ENCODE peak calls at places on chromosomes 4 and X, in ten cellular contexts. S is AG09309, L is neural progenitor cell, W is HCT116, I is testis, C is AG10803, R is lower lobe of right lung, H is cardiac muscle cell, T is BJ, F is choroid plexus epithelial cell. Z is an unnamed sample.

GRCh38 chr4:109044446-109044845 is 258.0 kb downstream of the COL25A1 start:
- DNase-seq in S (no peak), L (no peak), W (no peak), I (no peak), C (no peak), R (no peak), H (no peak), T (no peak), F (peak), Z (no peak)

GRCh38 chrX:40418413-40419195 is 162.2 kb upstream of the ATP6AP2 start:
- DNase-seq in S (no peak), L (no peak), W (no peak), I (no peak), C (no peak), R (no peak), H (no peak), T (no peak), F (no peak), Z (no peak)

GRCh38 chr4:166198516-166198915 is 325.5 kb downstream of the TLL1 start:
- DNase-seq in S (no peak), L (no peak), W (no peak), I (no peak), C (no peak), R (no peak), H (no peak), T (no peak), F (no peak), Z (peak)

GRCh38 chr4:163866728-163867313 is 372.3 kb downstream of the TMA16 start:
- DNase-seq in S (no peak), L (no peak), W (no peak), I (no peak), C (no peak), R (no peak), H (no peak), T (no peak), F (no peak), Z (no peak)

GRCh38 chrX:55717521-55718497 is at the start of gene RRAGB:
- DNase-seq in S (peak), L (peak), W (peak), I (peak), C (peak), R (peak), H (peak), T (peak), F (peak), Z (peak)

GRCh38 chr4:86565641-86566040 is 28.5 kb upstream of the PTPN13 start:
- DNase-seq in S (no peak), L (no peak), W (no peak), I (no peak), C (no peak), R (no peak), H (no peak), T (no peak), F (no peak), Z (no peak)

GRCh38 chr4:86338989-86339388 is 20.9 kb downstream of the MAPK10 start:
- DNase-seq in S (peak), L (no peak), W (peak), I (no peak), C (peak), R (no peak), H (peak), T (peak), F (peak), Z (no peak)

GRCh38 chr4:182874158-182874855 is 42.9 kb downstream of the DCTD start:
- DNase-seq in S (no peak), L (no peak), W (no peak), I (no peak), C (no peak), R (no peak), H (no peak), T (no peak), F (no peak), Z (no peak)

GRCh38 chr4:16669036-16669435 is 229.4 kb downstream of the LDB2 start:
- DNase-seq in S (no peak), L (no peak), W (no peak), I (peak), C (peak), R (no peak), H (peak), T (no peak), F (peak), Z (no peak)

GRCh38 chr4:157128395-157128794 is 52.4 kb downstream of the GLRB start:
- DNase-seq in S (peak), L (no peak), W (peak), I (peak), C (peak), R (no peak), H (peak), T (no peak), F (peak), Z (peak)

GRCh38 chr4:56857601-56858301 is 36.2 kb upstream of the SPINK2 start:
- DNase-seq in S (peak), L (no peak), W (no peak), I (no peak), C (peak), R (no peak), H (peak), T (no peak), F (no peak), Z (no peak)

GRCh38 chr4:145808021-145808650 is 128.2 kb downstream of the C4orf51 start:
- DNase-seq in S (peak), L (no peak), W (peak), I (no peak), C (peak), R (no peak), H (peak), T (peak), F (peak), Z (peak)

GRCh38 chr4:186020106-186020792 is 48.7 kb upstream of the TLR3 start:
- DNase-seq in S (no peak), L (no peak), W (no peak), I (no peak), C (no peak), R (no peak), H (no peak), T (no peak), F (no peak), Z (no peak)

GRCh38 chrX:48939417-48940228 is 17.8 kb downstream of the OTUD5 start:
- DNase-seq in S (no peak), L (no peak), W (no peak), I (no peak), C (no peak), R (no peak), H (no peak), T (no peak), F (no peak), Z (no peak)

GRCh38 chr4:4488405-4489404 is 53.1 kb downstream of the STX18 start:
- DNase-seq in S (peak), L (peak), W (peak), I (peak), C (peak), R (no peak), H (peak), T (peak), F (peak), Z (peak)

GRCh38 chr4:121277194-121278105 is 103.4 kb downstream of the QRFPR start:
- DNase-seq in S (no peak), L (peak), W (peak), I (no peak), C (no peak), R (no peak), H (no peak), T (no peak), F (no peak), Z (peak)

GRCh38 chr4:1348746-1349145 is 1.7 kb downstream of the UVSSA start:
- DNase-seq in S (no peak), L (no peak), W (no peak), I (no peak), C (no peak), R (no peak), H (no peak), T (no peak), F (no peak), Z (no peak)

GRCh38 chr4:30720656-30721352 is 635 bp downstream of the PCDH7 start:
- DNase-seq in S (no peak), L (peak), W (no peak), I (no peak), C (peak), R (no peak), H (peak), T (no peak), F (peak), Z (peak)

GRCh38 chrX:633043-633654 is 2.6 kb downstream of the SHOX start:
- DNase-seq in S (no peak), L (peak), W (no peak), I (no peak), C (no peak), R (no peak), H (no peak), T (no peak), F (no peak), Z (no peak)

GRCh38 chrX:98071331-98071730 is 1187.6 kb downstream of the RPA4 start:
- DNase-seq in S (no peak), L (no peak), W (no peak), I (no peak), C (peak), R (no peak), H (no peak), T (no peak), F (peak), Z (peak)

GRCh38 chr4:151692821-151693504 is 67.8 kb downstream of the GATB start:
- DNase-seq in S (no peak), L (no peak), W (no peak), I (no peak), C (no peak), R (no peak), H (no peak), T (no peak), F (no peak), Z (no peak)

GRCh38 chr4:127732623-127733199 is 2.5 kb downstream of the SLC25A31 start:
- DNase-seq in S (peak), L (peak), W (peak), I (no peak), C (peak), R (no peak), H (peak), T (no peak), F (peak), Z (peak)

GRCh38 chrX:39427492-39428289 is 626.4 kb downstream of the MID1IP1 start:
- DNase-seq in S (no peak), L (no peak), W (no peak), I (no peak), C (peak), R (no peak), H (peak), T (no peak), F (peak), Z (peak)

GRCh38 chrX:72306085-72306801 is 529 bp upstream of the CITED1 start:
- DNase-seq in S (no peak), L (peak), W (no peak), I (no peak), C (no peak), R (no peak), H (no peak), T (no peak), F (no peak), Z (peak)

GRCh38 chr4:17614416-17615299 is at the start of gene MED28:
- DNase-seq in S (peak), L (peak), W (peak), I (peak), C (peak), R (peak), H (peak), T (peak), F (peak), Z (peak)

GRCh38 chrX:118615141-118615540 is 112.3 kb upstream of the IL13RA1 start:
- DNase-seq in S (no peak), L (no peak), W (no peak), I (no peak), C (no peak), R (no peak), H (no peak), T (no peak), F (no peak), Z (no peak)

GRCh38 chr4:4524364-4524763 is 17.5 kb downstream of the STX18 start:
- DNase-seq in S (no peak), L (peak), W (no peak), I (no peak), C (no peak), R (no peak), H (no peak), T (no peak), F (peak), Z (no peak)

GRCh38 chr4:161314371-161314770 is 849.4 kb downstream of the FSTL5 start:
- DNase-seq in S (no peak), L (no peak), W (no peak), I (no peak), C (no peak), R (no peak), H (no peak), T (no peak), F (peak), Z (no peak)

GRCh38 chr4:137367608-137368007 is 164.7 kb downstream of the PCDH18 start:
- DNase-seq in S (peak), L (no peak), W (no peak), I (no peak), C (peak), R (no peak), H (peak), T (peak), F (peak), Z (no peak)

GRCh38 chr4:87802858-87803257 is 3.5 kb downstream of the IBSP start:
- DNase-seq in S (no peak), L (no peak), W (no peak), I (no peak), C (no peak), R (no peak), H (no peak), T (no peak), F (no peak), Z (no peak)

GRCh38 chr4:52982246-52982950 is 120.3 kb downstream of the RASL11B start:
- DNase-seq in S (no peak), L (peak), W (peak), I (no peak), C (peak), R (no peak), H (peak), T (no peak), F (peak), Z (no peak)

GRCh38 chr4:140342620-140343019 is 30.8 kb upstream of the SCOC start:
- DNase-seq in S (no peak), L (no peak), W (no peak), I (no peak), C (no peak), R (no peak), H (no peak), T (no peak), F (no peak), Z (no peak)

GRCh38 chr4:10050171-10051120 is 29.1 kb upstream of the SLC2A9 start:
- DNase-seq in S (no peak), L (no peak), W (no peak), I (no peak), C (no peak), R (no peak), H (no peak), T (no peak), F (no peak), Z (no peak)

GRCh38 chrX:433771-434170 is 47.1 kb upstream of the PPP2R3B start:
- DNase-seq in S (no peak), L (no peak), W (no peak), I (no peak), C (no peak), R (peak), H (no peak), T (no peak), F (no peak), Z (no peak)

GRCh38 chrX:28639502-28639901 is 52.3 kb downstream of the IL1RAPL1 start:
- DNase-seq in S (no peak), L (no peak), W (peak), I (no peak), C (no peak), R (no peak), H (no peak), T (no peak), F (peak), Z (no peak)

GRCh38 chrX:141903400-141904155 is at the start of gene MAGEC1:
- DNase-seq in S (no peak), L (no peak), W (no peak), I (peak), C (no peak), R (no peak), H (no peak), T (no peak), F (no peak), Z (no peak)

GRCh38 chrX:109709129-109709631 is 23.9 kb downstream of the ACSL4 start:
- DNase-seq in S (no peak), L (no peak), W (peak), I (no peak), C (peak), R (no peak), H (peak), T (no peak), F (peak), Z (peak)

GRCh38 chrX:130805906-130806305 is 97.1 kb downstream of the ENOX2 start:
- DNase-seq in S (no peak), L (no peak), W (no peak), I (no peak), C (no peak), R (no peak), H (no peak), T (no peak), F (no peak), Z (no peak)

DNA sequence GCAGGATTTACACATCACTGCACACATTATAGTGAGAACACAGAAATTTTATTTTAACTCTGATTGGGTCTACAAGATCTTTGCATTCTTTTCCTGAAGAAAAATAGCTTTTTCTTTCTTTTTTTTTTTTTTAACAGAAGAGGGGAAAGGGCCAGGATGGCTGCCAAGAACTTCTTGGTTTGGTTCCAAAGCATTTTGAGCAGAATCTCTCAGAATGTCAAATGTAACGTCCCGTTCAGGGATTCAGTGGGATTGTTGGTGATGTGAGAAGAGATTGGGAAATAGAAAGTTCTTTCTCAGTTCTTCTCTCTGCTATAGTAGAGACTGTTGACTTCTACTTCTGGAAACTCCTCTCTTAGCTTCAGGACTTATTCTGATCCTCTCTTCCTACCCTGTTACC is 70.9 kb upstream of the CBR4 start:
- DNase-seq in S (no peak), L (no peak), W (no peak), I (peak), C (peak), R (no peak), H (peak), T (no peak), F (peak), Z (no peak)
- H3K4me3 ChIP-seq in S (no peak), L (no peak), W (no peak), I (no peak), C (no peak), R (no peak), H (no peak), T (no peak), F (no peak), Z (no peak)

DNA sequence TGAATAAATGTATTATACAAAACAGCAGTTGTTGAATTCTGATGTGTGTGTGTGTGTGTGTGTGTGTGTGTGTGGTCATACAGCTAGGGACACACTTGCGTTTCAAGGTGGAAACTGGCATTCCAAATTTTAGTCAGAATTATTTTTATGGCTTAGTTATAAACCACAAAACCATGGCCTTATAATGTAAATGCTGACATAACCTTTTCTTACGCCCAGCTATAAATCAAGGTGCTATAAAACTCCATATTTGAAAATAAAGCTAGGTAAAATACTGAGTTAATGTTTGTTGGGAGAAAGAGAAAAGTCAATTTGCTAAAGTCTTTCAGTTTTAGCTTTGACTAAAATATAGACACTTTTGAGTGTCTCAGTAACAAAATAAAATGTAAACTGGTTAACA is 345.1 kb upstream of the NR3C2 start:
- DNase-seq in S (no peak), L (no peak), W (no peak), I (no peak), C (no peak), R (no peak), H (no peak), T (no peak), F (no peak), Z (no peak)
- TF ChIP-seq CTCF in S (no peak), L (no peak), W (no peak), I (no peak), C (no peak), R (no peak), H (no peak), T (no peak), F (no peak), Z (no peak)

GRCh38 chr4:3387154-3387942 is 54.4 kb upstream of the HGFAC start:
- DNase-seq in S (no peak), L (no peak), W (no peak), I (no peak), C (no peak), R (peak), H (no peak), T (no peak), F (no peak), Z (no peak)
- H3K4me3 ChIP-seq in S (no peak), L (no peak), W (no peak), I (no peak), C (peak), R (peak), H (no peak), T (no peak), F (peak), Z (no peak)

GRCh38 chr4:33650036-33650435 is 2594.3 kb downstream of the ARAP2 start:
- DNase-seq in S (no peak), L (no peak), W (no peak), I (no peak), C (no peak), R (no peak), H (peak), T (no peak), F (no peak), Z (no peak)

DNA sequence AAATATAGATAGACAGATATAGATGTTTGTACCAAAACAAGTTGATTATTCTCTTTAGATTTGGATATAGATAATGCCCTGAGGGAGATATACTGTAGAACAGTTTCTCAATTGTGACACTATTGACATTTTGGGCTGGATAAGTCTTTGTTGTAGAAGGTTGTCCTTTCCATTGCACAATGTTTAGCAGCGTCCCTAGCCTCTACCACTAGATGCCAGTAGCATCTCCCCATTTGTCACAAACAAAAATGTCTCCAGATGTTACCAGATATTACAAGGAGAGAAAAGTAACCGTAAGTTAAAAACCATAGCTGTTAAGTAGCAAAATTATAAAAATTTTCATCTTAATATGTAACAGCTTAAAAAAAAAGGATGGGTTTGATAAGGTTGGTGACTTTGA is 2595.3 kb downstream of the ARAP2 start:
- DNase-seq in S (peak), L (peak), W (peak), I (no peak), C (peak), R (no peak), H (peak), T (no peak), F (peak), Z (peak)
- TF ChIP-seq CTCF in S (peak), L (peak), W (peak), I (no peak), C (peak), R (peak), H (peak), T (peak), F (peak), Z (no peak)

GRCh38 chr4:78644063-78644691 is 92.6 kb downstream of the ANXA3 start:
- DNase-seq in S (no peak), L (no peak), W (no peak), I (no peak), C (no peak), R (no peak), H (no peak), T (no peak), F (no peak), Z (no peak)
- H3K4me3 ChIP-seq in S (no peak), L (no peak), W (no peak), I (no peak), C (no peak), R (no peak), H (no peak), T (no peak), F (no peak), Z (no peak)

GRCh38 chr4:74389494-74389893 is 24.5 kb downstream of the EREG start:
- DNase-seq in S (no peak), L (no peak), W (no peak), I (no peak), C (no peak), R (no peak), H (no peak), T (no peak), F (no peak), Z (no peak)

GRCh38 chr4:74391890-74392478 is 27.0 kb downstream of the EREG start:
- DNase-seq in S (no peak), L (no peak), W (no peak), I (no peak), C (no peak), R (no peak), H (no peak), T (no peak), F (no peak), Z (no peak)

GRCh38 chr4:74390677-74391076 is 25.7 kb downstream of the EREG start:
- DNase-seq in S (no peak), L (no peak), W (no peak), I (no peak), C (no peak), R (no peak), H (no peak), T (no peak), F (no peak), Z (no peak)

GRCh38 chr4:74394476-74395136 is 29.7 kb downstream of the EREG start:
- DNase-seq in S (no peak), L (no peak), W (peak), I (no peak), C (no peak), R (no peak), H (peak), T (no peak), F (peak), Z (no peak)

GRCh38 chr4:74391346-74391745 is 26.4 kb downstream of the EREG start:
- DNase-seq in S (no peak), L (no peak), W (no peak), I (no peak), C (no peak), R (no peak), H (no peak), T (no peak), F (no peak), Z (no peak)
- TF ChIP-seq CTCF in S (no peak), L (no peak), W (no peak), I (no peak), C (no peak), R (no peak), H (no peak), T (no peak), F (no peak), Z (no peak)

Z was measured in Caco-2.